ENCODE peak calls at places on chromosomes 7 and 10, in six cellular contexts. One of them, this sample, is unnamed.

GRCh38 chr7:75966209-75966961 is 28.0 kb downstream of the TMEM120A start:
- DNase-seq in WTC11: no peak
- DNase-seq in fibroblast of lung: peak; percentile 62
- DNase-seq in psoas muscle: peak; percentile 75
- DNase-seq in colonic mucosa: peak; percentile 42
- DNase-seq in GM12865: no peak
- DNase-seq in this sample: no peak

GRCh38 chr10:42926831-42927230 is 144.2 kb downstream of the BMS1 start:
- DNase-seq in psoas muscle: peak; percentile 29
- DNase-seq in fibroblast of lung: no peak
- DNase-seq in colonic mucosa: no peak
- DNase-seq in WTC11: peak; percentile 71
- DNase-seq in GM12865: no peak
- DNase-seq in this sample: no peak

GRCh38 chr10:120818301-120818700 is 32.9 kb upstream of the WDR11 start:
- DNase-seq in WTC11: peak; percentile 28
- DNase-seq in colonic mucosa: no peak
- DNase-seq in psoas muscle: no peak
- DNase-seq in GM12865: no peak
- DNase-seq in fibroblast of lung: no peak
- DNase-seq in this sample: no peak

GRCh38 chr7:152513861-152514770 is 78.3 kb upstream of the KMT2C start:
- DNase-seq in colonic mucosa: no peak
- DNase-seq in psoas muscle: no peak
- DNase-seq in GM12865: no peak
- DNase-seq in WTC11: no peak
- DNase-seq in fibroblast of lung: no peak
- DNase-seq in this sample: no peak

GRCh38 chr7:149886018-149886416 is 12.2 kb downstream of the ATP6V0E2 start:
- DNase-seq in fibroblast of lung: no peak
- DNase-seq in WTC11: no peak
- DNase-seq in colonic mucosa: no peak
- DNase-seq in GM12865: no peak
- DNase-seq in psoas muscle: no peak
- DNase-seq in this sample: no peak

GRCh38 chr10:70903262-70903921 is 15.0 kb upstream of the PCBD1 start:
- DNase-seq in WTC11: peak; percentile 83
- DNase-seq in fibroblast of lung: peak; percentile 36
- DNase-seq in psoas muscle: peak; percentile 57
- DNase-seq in GM12865: peak; percentile 37
- DNase-seq in colonic mucosa: peak; percentile 59
- DNase-seq in this sample: peak; percentile 75

GRCh38 chr10:62866451-62866850 is 50.3 kb upstream of the EGR2 start:
- DNase-seq in fibroblast of lung: peak; percentile 38
- DNase-seq in GM12865: no peak
- DNase-seq in WTC11: no peak
- DNase-seq in psoas muscle: no peak
- DNase-seq in colonic mucosa: no peak
- DNase-seq in this sample: no peak

GRCh38 chr10:103327906-103328305 is 23.0 kb downstream of the PCGF6 start:
- DNase-seq in colonic mucosa: no peak
- DNase-seq in psoas muscle: no peak
- DNase-seq in GM12865: no peak
- DNase-seq in fibroblast of lung: no peak
- DNase-seq in WTC11: no peak
- DNase-seq in this sample: no peak

GRCh38 chr10:30294506-30295280 is 54.4 kb downstream of the MTPAP start:
- DNase-seq in WTC11: no peak
- DNase-seq in psoas muscle: no peak
- DNase-seq in fibroblast of lung: no peak
- DNase-seq in GM12865: no peak
- DNase-seq in colonic mucosa: no peak
- DNase-seq in this sample: no peak

GRCh38 chr10:103668351-103669242 is 175.1 kb downstream of the NEURL1 start:
- DNase-seq in psoas muscle: peak; percentile 81
- DNase-seq in colonic mucosa: peak; percentile 52
- DNase-seq in GM12865: no peak
- DNase-seq in fibroblast of lung: peak; percentile 34
- DNase-seq in WTC11: no peak
- DNase-seq in this sample: no peak

GRCh38 chr10:69467928-69468770 is 16.9 kb downstream of the TSPAN15 start:
- DNase-seq in GM12865: no peak
- DNase-seq in psoas muscle: no peak
- DNase-seq in WTC11: no peak
- DNase-seq in colonic mucosa: no peak
- DNase-seq in fibroblast of lung: no peak
- DNase-seq in this sample: no peak

GRCh38 chr10:775245-776075 is 86.0 kb upstream of the DIP2C start:
- DNase-seq in psoas muscle: no peak
- DNase-seq in GM12865: no peak
- DNase-seq in fibroblast of lung: peak; percentile 51
- DNase-seq in WTC11: peak; percentile 6
- DNase-seq in colonic mucosa: no peak
- DNase-seq in this sample: no peak

GRCh38 chr10:123009105-123009805 is 449 bp downstream of the ACADSB start:
- DNase-seq in colonic mucosa: peak; percentile 37
- DNase-seq in WTC11: peak; percentile 27
- DNase-seq in psoas muscle: peak; percentile 24
- DNase-seq in GM12865: peak; percentile 8
- DNase-seq in fibroblast of lung: peak; percentile 6
- DNase-seq in this sample: peak; percentile 27

GRCh38 chr7:103989785-103990775 is 622 bp upstream of the RELN start:
- DNase-seq in psoas muscle: no peak
- DNase-seq in WTC11: peak; percentile 51
- DNase-seq in GM12865: peak; percentile 6
- DNase-seq in fibroblast of lung: peak; percentile 30
- DNase-seq in colonic mucosa: no peak
- DNase-seq in this sample: peak; percentile 72
- TF ChIP-seq CTCF in psoas muscle: no peak
- TF ChIP-seq CTCF in WTC11: no peak
- TF ChIP-seq CTCF in GM12865: no peak
- TF ChIP-seq CTCF in fibroblast of lung: no peak
- TF ChIP-seq CTCF in colonic mucosa: no peak
- TF ChIP-seq CTCF in this sample: peak; percentile 30

GRCh38 chr7:50626971-50627370 is 61.8 kb upstream of the DDC start:
- DNase-seq in WTC11: no peak
- DNase-seq in colonic mucosa: no peak
- DNase-seq in GM12865: no peak
- DNase-seq in psoas muscle: no peak
- DNase-seq in fibroblast of lung: no peak
- DNase-seq in this sample: no peak
- TF ChIP-seq CTCF in WTC11: no peak
- TF ChIP-seq CTCF in colonic mucosa: no peak
- TF ChIP-seq CTCF in GM12865: no peak
- TF ChIP-seq CTCF in psoas muscle: no peak
- TF ChIP-seq CTCF in fibroblast of lung: no peak
- TF ChIP-seq CTCF in this sample: no peak

GRCh38 chr10:88108115-88108610 is 244.7 kb downstream of the PTEN start:
- DNase-seq in WTC11: no peak
- DNase-seq in psoas muscle: no peak
- DNase-seq in GM12865: peak; percentile 94
- DNase-seq in fibroblast of lung: no peak
- DNase-seq in colonic mucosa: no peak
- DNase-seq in this sample: no peak
- TF ChIP-seq CTCF in WTC11: no peak
- TF ChIP-seq CTCF in psoas muscle: no peak
- TF ChIP-seq CTCF in GM12865: peak; percentile 19
- TF ChIP-seq CTCF in fibroblast of lung: no peak
- TF ChIP-seq CTCF in colonic mucosa: no peak
- TF ChIP-seq CTCF in this sample: no peak

DNA sequence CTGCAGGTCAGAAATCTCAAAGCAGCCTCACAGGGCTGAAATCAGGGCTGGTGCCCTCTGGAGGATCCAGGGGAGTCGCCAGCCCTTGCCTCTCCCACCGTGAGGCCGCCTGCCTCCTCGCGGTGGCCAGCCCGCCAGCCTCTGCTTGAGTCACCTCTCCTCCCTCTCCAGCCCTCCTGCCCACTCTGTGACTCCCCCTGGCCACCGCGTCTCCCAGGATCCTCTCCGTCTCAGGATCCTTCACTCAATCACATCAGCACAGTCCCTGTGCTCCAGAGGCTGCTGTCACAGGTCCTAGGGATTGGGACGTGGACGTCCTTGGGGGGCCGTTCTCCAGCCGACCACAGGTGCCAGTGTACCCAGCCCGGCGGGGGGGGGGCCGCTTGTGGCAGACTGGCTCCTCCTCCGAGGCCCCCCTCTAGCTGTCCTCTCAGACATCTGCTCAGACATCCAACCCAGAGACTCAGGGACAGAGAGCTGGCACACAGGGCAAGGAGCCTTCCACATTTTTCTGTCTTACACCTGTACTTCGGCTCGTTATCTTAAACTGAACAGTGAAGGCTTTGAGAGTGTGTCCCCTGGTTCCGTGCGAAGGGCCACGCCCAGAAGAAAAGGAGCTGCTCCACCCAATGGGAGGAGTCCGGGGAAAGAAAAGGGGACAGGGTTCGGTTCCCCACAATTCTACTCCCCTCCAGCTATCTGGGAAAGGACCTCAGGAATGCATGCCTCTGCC is 9.4 kb upstream of the PPP2R2D start:
- DNase-seq in WTC11: peak; percentile 50
- DNase-seq in fibroblast of lung: no peak
- DNase-seq in colonic mucosa: no peak
- DNase-seq in psoas muscle: no peak
- DNase-seq in GM12865: no peak
- DNase-seq in this sample: peak; percentile 41
- TF ChIP-seq CTCF in WTC11: no peak
- TF ChIP-seq CTCF in fibroblast of lung: no peak
- TF ChIP-seq CTCF in colonic mucosa: no peak
- TF ChIP-seq CTCF in psoas muscle: no peak
- TF ChIP-seq CTCF in GM12865: no peak
- TF ChIP-seq CTCF in this sample: no peak